ENCODE peak calls at places on chromosomes 2 and 18, in four cellular contexts. K is thyroid gland, S is heart left ventricle, D is ovary. Y is an unnamed sample. For H3K27me3, the result is how much of the 10 kb centered on the place peaks cover.

GRCh38 chr2:67260348-67261277 is 136.5 kb upstream of the ETAA1 start:
- DNase-seq in D (peak), S (peak), K (peak), Y (peak)

GRCh38 chr2:37560241-37560848 is 111.1 kb downstream of the CDC42EP3 start:
- DNase-seq in S (no peak), K (no peak), D (no peak), Y (peak)

GRCh38 chr2:157424374-157424773 is 19.5 kb downstream of the CYTIP start:
- DNase-seq in S (no peak), K (no peak), D (no peak), Y (no peak)

GRCh38 chr2:45938649-45939511 is 287.4 kb downstream of the PRKCE start:
- DNase-seq in S (peak), D (peak), K (peak), Y (no peak)

GRCh38 chr18:34122724-34123334 is 101.9 kb downstream of the NOL4 start:
- DNase-seq in S (no peak), D (no peak), K (peak), Y (no peak)

GRCh38 chr2:166031054-166031453 is 77.5 kb upstream of the TTC21B start:
- DNase-seq in S (no peak), K (no peak), D (no peak), Y (no peak)

GRCh38 chr2:240901986-240902614 is 4.0 kb upstream of the CROCC2 start:
- DNase-seq in S (peak), D (no peak), K (no peak), Y (no peak)

GRCh38 chr2:191878576-191879298 is 31.8 kb upstream of the CAVIN2 start:
- DNase-seq in D (no peak), K (no peak), S (no peak), Y (no peak)

GRCh38 chr18:8701546-8702118 is 3.7 kb upstream of the MTCL1 start:
- DNase-seq in K (no peak), S (no peak), D (no peak), Y (no peak)

GRCh38 chr2:127217470-127218325 is 2.4 kb downstream of the CYP27C1 start:
- DNase-seq in D (no peak), S (no peak), K (no peak), Y (no peak)

GRCh38 chr18:69215151-69215550 is 185.5 kb upstream of the DOK6 start:
- DNase-seq in K (no peak), S (no peak), D (no peak), Y (no peak)

GRCh38 chr2:80145499-80145898 is 159.1 kb downstream of the LRRTM1 start:
- DNase-seq in S (no peak), K (no peak), D (no peak), Y (peak)

GRCh38 chr2:75340560-75340959 is 141.2 kb upstream of the TACR1 start:
- DNase-seq in D (no peak), S (no peak), K (no peak), Y (no peak)

GRCh38 chr2:138180691-138181386 is 216.6 kb downstream of the HNMT start:
- DNase-seq in K (no peak), D (no peak), S (no peak), Y (no peak)

GRCh38 chr2:172096661-172097547 is 5.8 kb downstream of the DLX2 start:
- DNase-seq in S (no peak), D (peak), K (no peak), Y (no peak)

GRCh38 chr2:23803275-23803964 is 123.5 kb downstream of the ATAD2B start:
- DNase-seq in K (no peak), D (no peak), S (no peak), Y (no peak)

GRCh38 chr2:138071720-138072719 is 107.7 kb downstream of the HNMT start:
- DNase-seq in K (no peak), S (no peak), D (no peak), Y (no peak)

GRCh38 chr2:202249864-202250263 is 11.5 kb upstream of the SUMO1 start:
- DNase-seq in K (no peak), D (no peak), S (no peak), Y (no peak)

GRCh38 chr2:157158111-157158510 is 99.4 kb upstream of the GALNT5 start:
- DNase-seq in K (no peak), D (no peak), S (no peak), Y (no peak)

GRCh38 chr18:23142285-23142929 is 7.1 kb downstream of the CABLES1 start:
- DNase-seq in D (no peak), K (no peak), S (no peak), Y (no peak)

GRCh38 chr2:86254576-86255538 is 55.6 kb downstream of the MRPL35 start:
- DNase-seq in S (peak), D (no peak), K (peak), Y (no peak)

GRCh38 chr2:221447310-221447709 is 124.8 kb downstream of the EPHA4 start:
- DNase-seq in D (no peak), S (no peak), K (no peak), Y (no peak)

GRCh38 chr2:239964399-239965185 is 60.5 kb downstream of the NDUFA10 start:
- DNase-seq in S (no peak), D (peak), K (no peak), Y (no peak)

GRCh38 chr2:73283545-73284295 is 558 bp downstream of the FBXO41 start:
- DNase-seq in D (no peak), S (no peak), K (no peak), Y (no peak)

GRCh38 chr18:500556-501405 is at the start of gene COLEC12:
- DNase-seq in S (no peak), K (peak), D (peak), Y (no peak)

GRCh38 chr2:189540551-189540950 is 40.0 kb downstream of the SLC40A1 start:
- DNase-seq in D (no peak), K (no peak), S (no peak), Y (no peak)

GRCh38 chr2:99403524-99403923 is 66.3 kb downstream of the EIF5B start:
- DNase-seq in S (no peak), D (no peak), K (no peak), Y (no peak)

DNA sequence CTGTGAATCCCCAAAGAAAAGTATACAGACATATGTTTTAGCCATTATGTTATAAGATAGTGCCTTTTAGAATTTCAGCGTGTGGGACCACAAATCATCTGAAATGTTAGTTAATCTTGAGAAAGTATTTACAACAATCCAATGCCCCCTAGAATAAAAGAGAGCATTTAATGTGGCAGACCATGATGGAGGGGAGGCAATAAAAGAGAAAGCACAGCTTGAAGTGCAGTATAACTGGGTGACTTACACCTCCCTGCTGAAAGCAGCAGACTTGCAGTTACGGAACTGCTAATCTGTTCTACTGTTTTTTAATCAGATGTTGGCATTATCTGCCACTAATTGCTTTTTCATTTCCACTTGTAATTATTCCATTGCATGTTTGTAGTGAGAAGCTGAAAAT is 130.6 kb upstream of the ITGA4 start:
- DNase-seq in D (no peak), K (no peak), S (no peak), Y (no peak)
- TF ChIP-seq POLR2A in D (no peak), K (no peak), S (no peak), Y (no peak)

GRCh38 chr2:16012029-16012596 is 71.8 kb downstream of the MYCN start:
- DNase-seq in S (no peak), D (no peak), K (no peak), Y (no peak)
- H3K27me3 ChIP-seq in S (under half), D (under half), K (under half), Y (under half)

GRCh38 chr2:70091816-70092215 is 4.5 kb downstream of the PCBP1 start:
- DNase-seq in D (no peak), S (no peak), K (no peak), Y (no peak)

GRCh38 chr2:70098032-70098431 is 10.8 kb downstream of the PCBP1 start:
- DNase-seq in S (no peak), D (no peak), K (no peak), Y (no peak)

GRCh38 chr2:70095833-70096670 is 8.8 kb downstream of the PCBP1 start:
- DNase-seq in K (no peak), D (peak), S (no peak), Y (no peak)

GRCh38 chr2:70094171-70094977 is 7.1 kb downstream of the PCBP1 start:
- DNase-seq in D (peak), S (no peak), K (no peak), Y (no peak)

DNA sequence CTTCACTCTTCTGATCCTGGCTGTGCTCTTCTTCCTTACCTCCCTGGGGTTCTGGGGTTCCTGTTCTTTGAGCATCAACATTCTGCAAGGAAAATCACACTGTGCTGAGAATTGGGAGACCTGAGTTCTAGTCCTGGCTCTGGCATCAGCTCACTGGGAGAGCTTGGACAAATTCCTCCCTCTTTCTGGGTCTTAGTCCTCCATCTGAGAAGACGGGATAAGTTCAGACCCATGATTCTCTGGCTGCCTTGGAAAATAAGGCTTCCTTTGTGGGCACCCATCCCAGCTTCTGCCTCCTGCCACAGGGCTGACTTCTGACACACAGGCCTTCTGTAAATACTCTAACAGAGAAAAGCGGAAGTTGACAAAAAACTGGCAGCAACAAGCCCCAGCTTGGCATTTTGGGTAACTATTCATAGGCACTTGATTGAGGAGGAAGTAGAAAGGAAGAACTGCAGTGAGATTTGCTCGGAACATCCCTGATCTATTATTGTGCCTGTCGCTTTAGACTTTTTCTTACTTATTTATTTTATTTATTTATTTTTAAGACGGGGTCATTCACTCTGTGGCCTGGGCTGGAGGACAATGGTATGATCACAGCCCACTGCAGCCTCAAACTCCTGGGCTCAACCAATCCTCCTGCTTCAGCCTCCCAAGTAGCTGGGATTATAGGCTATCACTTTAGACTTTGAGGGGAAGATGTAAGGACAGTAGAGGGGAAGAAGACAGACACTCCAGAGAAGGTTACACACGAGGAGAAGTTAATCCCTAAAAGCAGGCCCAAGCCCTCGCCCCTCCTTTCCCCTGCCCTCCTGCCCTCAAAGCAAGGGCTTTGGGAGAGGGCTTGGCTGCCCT is 7.9 kb downstream of the PCBP1 start:
- DNase-seq in S (peak), K (no peak), D (peak), Y (no peak)
- TF ChIP-seq POLR2A in S (no peak), K (peak), D (no peak), Y (no peak)

GRCh38 chr2:176078440-176079284 is 5.1 kb downstream of the EVX2 start:
- DNase-seq in D (no peak), S (no peak), K (no peak), Y (no peak)

GRCh38 chr2:176072951-176073904 is 10.5 kb downstream of the EVX2 start:
- DNase-seq in S (no peak), D (no peak), K (no peak), Y (no peak)

GRCh38 chr2:176074919-176075425 is 8.8 kb downstream of the EVX2 start:
- DNase-seq in S (no peak), K (no peak), D (no peak), Y (no peak)

GRCh38 chr2:176076063-176076462 is 7.7 kb downstream of the EVX2 start:
- DNase-seq in D (no peak), S (no peak), K (no peak), Y (no peak)

DNA sequence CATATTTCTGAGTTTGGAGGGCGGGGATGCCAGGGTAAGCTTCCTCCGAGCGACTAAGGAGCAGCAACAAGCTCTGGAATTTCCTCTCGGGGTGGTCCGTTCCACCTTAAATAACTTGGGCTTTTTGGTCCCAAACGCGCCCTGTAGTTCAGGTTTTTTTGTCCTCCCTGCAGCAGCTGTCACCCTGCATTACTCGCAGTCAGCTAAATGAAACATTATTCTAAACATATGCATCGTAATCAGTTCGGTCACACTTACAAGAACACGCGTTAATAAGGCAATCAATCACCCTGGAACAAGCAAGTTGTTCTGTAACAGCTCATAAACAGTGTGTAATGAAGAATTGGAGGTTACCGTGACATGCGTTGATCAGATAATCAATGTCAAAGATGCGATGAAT is 8.3 kb downstream of the EVX2 start:
- DNase-seq in S (no peak), D (no peak), K (no peak), Y (no peak)
- H3K27me3 ChIP-seq in S (half or more), D (under half), K (half or more), Y (under half)

GRCh38 chr2:234980476-234981187 is 28.8 kb downstream of the SH3BP4 start:
- DNase-seq in D (no peak), S (no peak), K (peak), Y (no peak)
- TF ChIP-seq POLR2A in D (no peak), S (no peak), K (peak), Y (no peak)

Y was measured in esophagus muscularis mucosa.